ENCODE peak calls at places on chromosome 5, in eight cellular contexts. A is lung, X is dorsolateral prefrontal cortex, K is GM23248, W is ovary, D is neural progenitor cell, S is right atrium auricular region, J is A549. U is an unnamed sample.

GRCh38 chr5:172188893-172189692 is 1.1 kb upstream of the STK10 start:
- DNase-seq in D (peak), X (no peak), J (no peak), A (no peak), W (no peak), S (no peak), K (no peak), U (no peak)

GRCh38 chr5:173864126-173865075 is 23.7 kb upstream of the CPEB4 start:
- DNase-seq in S (no peak), W (no peak), A (no peak), D (no peak), J (no peak), K (no peak), X (no peak), U (no peak)

GRCh38 chr5:177540438-177540837 is 13.9 kb downstream of the FAM193B start:
- DNase-seq in J (no peak), S (no peak), K (no peak), A (no peak), D (no peak), W (no peak), X (peak), U (no peak)

GRCh38 chr5:142248853-142249462 is 75.9 kb downstream of the SPRY4 start:
- DNase-seq in D (peak), J (no peak), A (peak), S (peak), X (no peak), K (peak), W (no peak), U (no peak)

GRCh38 chr5:91318727-91319126 is 64.4 kb downstream of the ARRDC3 start:
- DNase-seq in A (no peak), W (no peak), J (no peak), D (no peak), S (no peak), X (no peak), K (no peak), U (no peak)

GRCh38 chr5:68953885-68954617 is 139.8 kb upstream of the SLC30A5 start:
- DNase-seq in D (no peak), W (peak), J (no peak), X (no peak), S (no peak), A (no peak), K (peak), U (no peak)

GRCh38 chr5:123520677-123521247 is 8.8 kb downstream of the CSNK1G3 start:
- DNase-seq in W (no peak), D (no peak), S (no peak), X (no peak), K (no peak), J (no peak), A (no peak), U (no peak)

GRCh38 chr5:42811591-42812392 is at the start of gene SELENOP:
- DNase-seq in W (peak), S (peak), A (peak), K (peak), X (no peak), J (no peak), D (peak), U (peak)

GRCh38 chr5:123088031-123088805 is 823 bp upstream of the PRDM6 start:
- DNase-seq in W (no peak), S (no peak), J (no peak), X (no peak), K (peak), D (peak), A (no peak), U (no peak)

GRCh38 chr5:152932631-152933030 is 527.6 kb upstream of the NMUR2 start:
- DNase-seq in X (no peak), D (no peak), W (no peak), S (no peak), A (no peak), J (no peak), K (no peak), U (no peak)

GRCh38 chr5:11904270-11904906 is at the start of gene CTNND2:
- DNase-seq in W (no peak), D (peak), J (peak), A (peak), X (peak), K (peak), S (no peak), U (peak)

GRCh38 chr5:86968311-86968753 is 299.4 kb upstream of the RASA1 start:
- DNase-seq in A (no peak), D (peak), W (no peak), K (peak), J (peak), X (no peak), S (no peak), U (peak)

GRCh38 chr5:133867851-133868545 is 100.4 kb downstream of the C5orf15 start:
- DNase-seq in K (no peak), S (no peak), D (no peak), X (no peak), J (no peak), A (no peak), W (no peak), U (no peak)

GRCh38 chr5:59099270-59099994 is 516.6 kb downstream of the RAB3C start:
- DNase-seq in A (no peak), S (no peak), W (no peak), D (no peak), J (peak), X (no peak), K (peak), U (no peak)

GRCh38 chr5:138594305-138595058 is 19.3 kb upstream of the HSPA9 start:
- DNase-seq in J (no peak), D (no peak), A (no peak), X (no peak), K (no peak), W (no peak), S (no peak), U (no peak)

GRCh38 chr5:161535762-161536161 is 10.8 kb downstream of the GABRB2 start:
- DNase-seq in D (peak), K (no peak), S (no peak), J (no peak), X (no peak), W (no peak), A (no peak), U (no peak)

GRCh38 chr5:131379723-131380122 is 115.9 kb downstream of the CDC42SE2 start:
- DNase-seq in W (no peak), X (no peak), D (no peak), A (no peak), S (no peak), J (peak), K (no peak), U (peak)

GRCh38 chr5:178207183-178207916 is 3.0 kb downstream of the HNRNPAB start:
- DNase-seq in X (no peak), J (no peak), K (peak), W (no peak), A (peak), S (no peak), D (no peak), U (peak)

GRCh38 chr5:79743846-79744605 is 54.4 kb downstream of the CMYA5 start:
- DNase-seq in J (no peak), K (peak), X (peak), S (no peak), D (peak), W (no peak), A (no peak), U (no peak)

GRCh38 chr5:157799578-157799977 is 56.1 kb downstream of the LSM11 start:
- DNase-seq in W (no peak), A (no peak), D (no peak), K (no peak), X (no peak), J (no peak), S (no peak), U (no peak)

GRCh38 chr5:153358315-153358976 is 132.0 kb upstream of the GRIA1 start:
- DNase-seq in J (no peak), S (no peak), K (no peak), W (no peak), D (no peak), X (no peak), A (no peak), U (no peak)

GRCh38 chr5:56908942-56909293 is 478 bp upstream of the SETD9 start:
- DNase-seq in X (no peak), S (peak), D (no peak), W (no peak), K (no peak), A (no peak), J (no peak), U (peak)

GRCh38 chr5:129098488-129099183 is 4.1 kb downstream of the ISOC1 start:
- DNase-seq in K (no peak), J (no peak), A (no peak), S (no peak), D (no peak), X (no peak), W (no peak), U (no peak)

GRCh38 chr5:5421149-5421960 is 1.1 kb upstream of the ICE1 start:
- DNase-seq in W (no peak), K (peak), D (no peak), A (no peak), S (no peak), J (no peak), X (no peak), U (peak)

GRCh38 chr5:178114325-178115135 is 1.2 kb downstream of the N4BP3 start:
- DNase-seq in K (peak), S (no peak), J (no peak), A (no peak), X (no peak), W (no peak), D (peak), U (no peak)

GRCh38 chr5:141403387-141403786 is 809 bp downstream of the PCDHGA9 start:
- DNase-seq in J (no peak), A (no peak), W (no peak), S (no peak), K (no peak), D (no peak), X (no peak), U (no peak)

GRCh38 chr5:178392386-178392785 is 159.8 kb upstream of the PHYKPL start:
- DNase-seq in K (no peak), A (no peak), D (no peak), X (no peak), W (no peak), J (no peak), S (no peak), U (no peak)

GRCh38 chr5:31941356-31941755 is 232.8 kb downstream of the GOLPH3 start:
- DNase-seq in X (no peak), D (no peak), W (no peak), J (no peak), A (no peak), S (no peak), K (no peak), U (no peak)

GRCh38 chr5:123209163-123210013 is 120.3 kb downstream of the PRDM6 start:
- DNase-seq in D (no peak), K (peak), X (no peak), W (no peak), J (peak), A (no peak), S (no peak), U (no peak)

GRCh38 chr5:178418471-178419010 is 171.7 kb downstream of the COL23A1 start:
- DNase-seq in S (no peak), X (no peak), A (no peak), W (no peak), K (no peak), D (no peak), J (no peak), U (peak)

GRCh38 chr5:94469889-94470288 is 148.5 kb downstream of the KIAA0825 start:
- DNase-seq in D (no peak), A (no peak), J (no peak), K (peak), X (no peak), W (no peak), S (no peak), U (no peak)

GRCh38 chr5:61332891-61333350 is 863 bp downstream of the ZSWIM6 start:
- DNase-seq in S (no peak), J (peak), W (peak), D (peak), X (no peak), A (peak), K (peak), U (peak)

GRCh38 chr5:146633273-146633672 is 117.3 kb upstream of the GPR151 start:
- DNase-seq in W (no peak), S (no peak), J (no peak), X (no peak), A (no peak), K (no peak), D (no peak), U (no peak)

GRCh38 chr5:156400542-156400941 is 73.6 kb downstream of the SGCD start:
- DNase-seq in X (no peak), A (no peak), W (no peak), D (no peak), J (no peak), S (no peak), K (no peak), U (no peak)

GRCh38 chr5:28542968-28543367 is 1504.6 kb upstream of the CDH9 start:
- DNase-seq in X (no peak), K (peak), J (no peak), W (no peak), A (no peak), D (no peak), S (no peak), U (no peak)

GRCh38 chr5:172852490-172853354 is 18.7 kb downstream of the ERGIC1 start:
- DNase-seq in D (no peak), X (no peak), K (peak), W (no peak), S (no peak), A (no peak), J (no peak), U (no peak)

GRCh38 chr5:172417983-172418630 is 36.2 kb downstream of the SH3PXD2B start:
- DNase-seq in X (peak), D (no peak), J (no peak), S (peak), W (peak), K (peak), A (peak), U (peak)

GRCh38 chr5:146548781-146549449 is 32.9 kb upstream of the GPR151 start:
- DNase-seq in W (no peak), X (no peak), D (no peak), A (no peak), K (no peak), J (no peak), S (no peak), U (no peak)

GRCh38 chr5:1416856-1417469 is 28.3 kb downstream of the SLC6A3 start:
- DNase-seq in A (no peak), X (peak), J (no peak), D (no peak), K (no peak), S (no peak), W (no peak), U (no peak)

DNA sequence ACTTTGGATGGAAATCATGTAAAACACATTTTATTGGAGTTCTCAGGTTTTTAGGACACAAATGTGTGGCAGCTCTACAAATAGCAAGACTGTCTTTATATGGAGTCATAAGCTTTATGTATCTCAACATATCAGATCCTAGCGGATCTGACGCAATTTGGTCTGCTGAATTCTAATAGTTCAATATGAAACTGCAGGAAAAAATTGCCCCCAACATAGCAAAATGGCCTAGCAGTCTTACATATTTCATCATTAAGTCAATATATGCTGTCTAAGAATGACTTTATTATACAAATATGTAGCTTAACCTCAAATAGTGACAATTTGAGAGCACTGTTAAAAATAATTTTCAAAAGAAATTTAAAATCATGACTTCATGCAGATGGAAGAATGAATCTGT is 244.3 kb downstream of the TAF11L14 start:
- DNase-seq in J (no peak), S (no peak), W (no peak), X (no peak), K (no peak), D (no peak), A (no peak), U (no peak)
- H3K27ac ChIP-seq in J (no peak), S (no peak), W (no peak), X (no peak), K (no peak), D (no peak), A (no peak), U (no peak)

DNA sequence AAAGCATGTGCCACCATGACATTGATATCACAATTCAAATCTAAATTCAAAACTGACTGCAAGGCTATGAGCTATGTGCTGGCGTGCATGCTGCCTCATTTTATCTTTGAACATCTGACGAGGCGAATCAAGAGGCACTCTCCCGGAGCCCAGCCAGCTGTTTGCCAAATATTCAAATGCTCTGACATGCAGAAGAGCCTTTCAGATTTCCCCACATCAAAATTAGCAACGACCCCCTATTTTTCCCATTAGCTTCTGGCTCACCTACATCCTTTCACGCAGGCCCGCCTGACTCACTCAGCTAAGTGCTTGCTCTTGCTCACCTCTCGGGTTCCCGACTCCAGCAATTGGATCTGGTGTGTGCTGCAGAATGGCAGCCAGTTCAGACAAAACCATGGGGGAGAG is 159.0 kb downstream of the NR2F1-AS1 start:
- DNase-seq in K (no peak), X (peak), W (no peak), D (peak), S (no peak), A (no peak), J (no peak), U (no peak)
- H3K27ac ChIP-seq in K (no peak), X (peak), W (no peak), D (peak), S (no peak), A (no peak), J (no peak), U (no peak)

GRCh38 chr5:55523293-55523692 is 11.5 kb downstream of the PLPP1 start:
- DNase-seq in D (no peak), A (no peak), X (no peak), K (no peak), J (no peak), S (no peak), W (no peak), U (no peak)

GRCh38 chr5:55520117-55520829 is 14.5 kb downstream of the PLPP1 start:
- DNase-seq in K (no peak), X (no peak), W (no peak), A (no peak), J (no peak), D (no peak), S (no peak), U (no peak)

GRCh38 chr5:55521903-55522302 is 12.9 kb downstream of the PLPP1 start:
- DNase-seq in J (no peak), W (no peak), X (no peak), S (no peak), D (no peak), K (no peak), A (no peak), U (no peak)

GRCh38 chr5:55517804-55518203 is 17.0 kb downstream of the PLPP1 start:
- DNase-seq in W (no peak), D (no peak), S (no peak), K (no peak), J (no peak), X (no peak), A (no peak), U (no peak)

GRCh38 chr5:55519001-55519400 is 15.8 kb downstream of the PLPP1 start:
- DNase-seq in S (no peak), X (no peak), A (no peak), D (no peak), K (no peak), J (no peak), W (no peak), U (no peak)
- H3K27ac ChIP-seq in S (no peak), X (no peak), A (no peak), D (no peak), K (no peak), J (no peak), W (no peak), U (no peak)

DNA sequence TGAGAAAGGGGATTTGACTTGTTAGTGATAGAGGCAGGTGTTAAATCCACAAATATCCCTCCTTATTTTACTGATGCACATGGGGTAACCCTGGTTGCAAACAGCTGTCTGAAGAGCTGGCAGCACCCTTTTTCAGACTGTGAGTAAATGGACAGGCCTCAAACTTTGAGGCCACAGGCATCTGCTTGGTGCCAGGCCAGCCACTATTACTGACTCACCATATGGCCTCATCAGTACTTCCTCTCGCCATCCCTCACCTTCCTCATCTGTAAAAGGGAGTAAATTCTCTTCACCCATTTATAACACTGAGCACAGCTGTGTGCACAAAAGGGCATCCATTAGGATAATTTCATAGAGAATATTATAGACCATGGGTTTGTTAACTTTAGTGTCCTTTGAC is 11.9 kb upstream of the TNIP1 start:
- DNase-seq in S (no peak), W (no peak), D (no peak), X (no peak), K (peak), A (peak), J (no peak), U (no peak)
- H3K27ac ChIP-seq in S (peak), W (no peak), D (no peak), X (no peak), K (peak), A (peak), J (peak), U (no peak)

GRCh38 chr5:140013536-140013935 is 29.6 kb downstream of the NRG2 start:
- DNase-seq in A (no peak), X (no peak), W (no peak), K (no peak), D (no peak), J (no peak), S (no peak), U (no peak)

GRCh38 chr5:140012443-140012842 is 30.7 kb downstream of the NRG2 start:
- DNase-seq in K (no peak), A (no peak), W (no peak), D (no peak), J (no peak), X (no peak), S (no peak), U (no peak)

GRCh38 chr5:140014751-140015150 is 28.3 kb downstream of the NRG2 start:
- DNase-seq in K (no peak), X (no peak), S (no peak), D (no peak), A (no peak), W (no peak), J (no peak), U (no peak)

GRCh38 chr5:140010798-140011197 is 32.3 kb downstream of the NRG2 start:
- DNase-seq in X (no peak), D (no peak), W (no peak), A (no peak), J (no peak), K (no peak), S (no peak), U (no peak)

GRCh38 chr5:140011297-140011802 is 31.7 kb downstream of the NRG2 start:
- DNase-seq in A (no peak), K (peak), S (no peak), D (no peak), X (no peak), J (no peak), W (no peak), U (no peak)
- H3K27ac ChIP-seq in A (no peak), K (no peak), S (peak), D (no peak), X (no peak), J (no peak), W (no peak), U (no peak)